ENCODE peak calls at places on chromosome 3, in five cellular contexts. H, T, I, A and P are unnamed samples. For H3K36me3, the result is how much of the 10 kb centered on the place peaks cover.

GRCh38 chr3:171614318-171614967 is 154.2 kb upstream of the TNIK start:
- DNase-seq in H (peak), T (no peak), I (peak), A (peak), P (peak)

GRCh38 chr3:31105438-31106077 is 211.1 kb upstream of the GADL1 start:
- DNase-seq in H (peak), T (no peak), I (no peak), A (no peak), P (no peak)

GRCh38 chr3:123720638-123721037 is 135.8 kb upstream of the HACD2 start:
- DNase-seq in H (no peak), T (no peak), I (no peak), A (no peak), P (no peak)

GRCh38 chr3:72380711-72381508 is 467.3 kb downstream of the SHQ1 start:
- DNase-seq in H (no peak), T (no peak), I (no peak), A (no peak), P (no peak)

GRCh38 chr3:110454066-110454465 is 617.5 kb upstream of the NECTIN3 start:
- DNase-seq in H (no peak), T (no peak), I (no peak), A (no peak), P (no peak)

GRCh38 chr3:134350266-134350665 is 24.0 kb downstream of the AMOTL2 start:
- DNase-seq in H (no peak), T (peak), I (no peak), A (no peak), P (no peak)

GRCh38 chr3:44571024-44571423 is 13.7 kb upstream of the ZNF660 start:
- DNase-seq in H (no peak), T (no peak), I (no peak), A (no peak), P (no peak)

GRCh38 chr3:42185044-42185443 is 80.9 kb downstream of the CCK start:
- DNase-seq in H (peak), T (no peak), I (no peak), A (no peak), P (no peak)

GRCh38 chr3:129608087-129608935 is 1.8 kb upstream of the PLXND1 start:
- DNase-seq in H (no peak), T (no peak), I (no peak), A (peak), P (peak)

GRCh38 chr3:175274474-175275218 is 415.5 kb downstream of the NAALADL2 start:
- DNase-seq in H (peak), T (no peak), I (no peak), A (no peak), P (no peak)

GRCh38 chr3:23778451-23778850 is 27.3 kb upstream of the UBE2E1 start:
- DNase-seq in H (no peak), T (no peak), I (no peak), A (no peak), P (no peak)

GRCh38 chr3:70065666-70066253 is 66.2 kb downstream of the SAMMSON start:
- DNase-seq in H (no peak), T (no peak), I (no peak), A (no peak), P (no peak)

GRCh38 chr3:189883113-189883753 is 237.5 kb downstream of the P3H2 start:
- DNase-seq in H (no peak), T (no peak), I (no peak), A (no peak), P (no peak)

GRCh38 chr3:139311557-139311956 is 32.3 kb upstream of the MRPS22 start:
- DNase-seq in H (no peak), T (no peak), I (no peak), A (no peak), P (no peak)

GRCh38 chr3:127614928-127615592 is 13.9 kb upstream of the PODXL2 start:
- DNase-seq in H (peak), T (peak), I (no peak), A (no peak), P (no peak)
- H3K36me3 ChIP-seq in H (under half), T (under half), I (under half), A (under half), P (half or more)

DNA sequence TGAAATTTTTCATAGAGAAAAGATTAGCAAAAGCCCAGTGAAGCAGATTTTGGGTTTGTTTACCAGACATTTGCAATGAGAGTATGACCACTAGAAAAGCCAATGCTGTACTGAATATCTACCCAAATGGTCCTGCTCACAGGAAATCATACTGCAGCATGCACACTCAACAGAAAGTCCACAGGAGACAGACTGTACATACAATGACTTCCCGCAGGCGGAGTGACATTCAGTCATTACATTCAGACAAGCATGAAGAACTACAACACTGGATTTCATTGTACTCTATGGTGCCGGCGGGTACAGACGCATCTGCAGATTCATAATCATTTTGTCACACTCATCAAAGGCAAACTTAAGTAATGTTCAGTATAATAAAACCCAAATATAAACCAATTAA is 11.8 kb downstream of the LZTFL1 start:
- DNase-seq in H (no peak), T (no peak), I (no peak), A (no peak), P (no peak)
- H3K36me3 ChIP-seq in H (under half), T (half or more), I (half or more), A (under half), P (under half)

GRCh38 chr3:48630833-48631232 is 4.4 kb downstream of the SLC26A6 start:
- DNase-seq in H (no peak), T (no peak), I (peak), A (no peak), P (no peak)
- H3K36me3 ChIP-seq in H (under half), T (under half), I (under half), A (under half), P (under half)

DNA sequence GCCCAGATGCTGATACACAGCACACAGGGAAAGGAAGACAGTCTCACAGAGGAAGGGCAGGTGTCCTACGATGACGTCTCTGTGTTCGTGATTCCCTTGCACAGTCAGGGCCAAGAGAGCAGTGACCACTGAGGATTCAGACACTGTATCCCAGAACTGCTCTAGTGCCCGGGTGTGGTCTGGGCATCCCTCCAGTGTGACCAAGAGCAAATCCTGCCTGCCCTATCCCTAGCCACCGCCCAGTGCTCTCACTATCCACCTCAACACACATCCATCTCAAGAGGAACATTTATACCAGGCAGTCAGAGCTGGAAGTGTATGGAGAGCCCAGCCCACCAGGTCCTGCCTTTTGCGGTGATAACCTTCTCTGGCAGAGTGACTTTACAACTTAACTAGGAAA is 4.1 kb downstream of the PPM1M start:
- DNase-seq in H (no peak), T (peak), I (no peak), A (no peak), P (no peak)
- H3K36me3 ChIP-seq in H (under half), T (half or more), I (half or more), A (under half), P (under half)

GRCh38 chr3:113274959-113275556 is 63.7 kb downstream of the BOC start:
- DNase-seq in H (no peak), T (no peak), I (no peak), A (no peak), P (no peak)
- H3K36me3 ChIP-seq in H (under half), T (under half), I (under half), A (under half), P (under half)

GRCh38 chr3:12512534-12513101 is 28.3 kb downstream of the TSEN2 start:
- DNase-seq in H (no peak), T (no peak), I (no peak), A (no peak), P (no peak)
- H3K36me3 ChIP-seq in H (under half), T (under half), I (under half), A (under half), P (under half)

GRCh38 chr3:157154563-157155333 is 5.2 kb downstream of the CCNL1 start:
- DNase-seq in H (no peak), T (no peak), I (no peak), A (no peak), P (no peak)
- H3K36me3 ChIP-seq in H (under half), T (half or more), I (half or more), A (under half), P (half or more)

GRCh38 chr3:32481791-32482631 is 20.6 kb downstream of the CMTM6 start:
- DNase-seq in H (no peak), T (no peak), I (no peak), A (no peak), P (no peak)
- H3K36me3 ChIP-seq in H (under half), T (under half), I (half or more), A (under half), P (under half)